ENCODE peak calls at places on chromosomes 1 and 21, in seven cellular contexts. Y is PC-9, K is breast epithelium, H is left ventricle myocardium inferior, V is gastrocnemius medialis, U is upper lobe of right lung, S is kidney. B is an unnamed sample.

GRCh38 chr1:43305926-43306687 is 5.3 kb downstream of the TIE1 start:
- DNase-seq in Y (no peak), K (no peak), H (no peak), V (no peak), U (peak; percentile 57), S (peak; percentile 22), B (no peak)

GRCh38 chr1:197496722-197497121 is 228.7 kb downstream of the CRB1 start:
- DNase-seq in Y (no peak), K (no peak), H (no peak), V (no peak), U (no peak), S (no peak), B (no peak)

GRCh38 chr1:167477962-167478361 is 40.4 kb downstream of the CD247 start:
- DNase-seq in Y (no peak), K (no peak), H (no peak), V (no peak), U (peak; percentile 31), S (no peak), B (no peak)

GRCh38 chr1:207995576-207995975 is 84.7 kb upstream of the CD34 start:
- DNase-seq in Y (peak; percentile 17), K (no peak), H (no peak), V (no peak), U (no peak), S (no peak), B (no peak)

GRCh38 chr1:226737819-226738420 is 1.2 kb downstream of the ITPKB start:
- DNase-seq in Y (no peak), K (peak; percentile 30), H (peak; percentile 47), V (peak; percentile 27), U (peak; percentile 82), S (peak; percentile 88), B (no peak)

GRCh38 chr1:64677471-64677870 is 67.4 kb upstream of the RAVER2 start:
- DNase-seq in Y (no peak), K (no peak), H (no peak), V (no peak), U (no peak), S (no peak), B (no peak)

GRCh38 chr1:6594977-6595740 is 7.5 kb downstream of the KLHL21 start:
- DNase-seq in Y (no peak), K (no peak), H (no peak), V (peak; percentile 65), U (no peak), S (no peak), B (no peak)

GRCh38 chr1:22801347-22801746 is 90.7 kb downstream of the EPHB2 start:
- DNase-seq in Y (no peak), K (no peak), H (no peak), V (no peak), U (no peak), S (no peak), B (no peak)

GRCh38 chr1:7230896-7231210 is 445.6 kb downstream of the CAMTA1 start:
- DNase-seq in Y (no peak), K (no peak), H (no peak), V (no peak), U (no peak), S (peak; percentile 56), B (no peak)

GRCh38 chr1:79198841-79199240 is 192.3 kb upstream of the ADGRL4 start:
- DNase-seq in Y (no peak), K (no peak), H (no peak), V (no peak), U (no peak), S (no peak), B (no peak)

GRCh38 chr1:89040315-89040626 is 17.6 kb upstream of the GBP3 start:
- DNase-seq in Y (no peak), K (no peak), H (no peak), V (no peak), U (no peak), S (no peak), B (no peak)

GRCh38 chr1:236603896-236604217 is 459 bp downstream of the HEATR1 start:
- DNase-seq in Y (no peak), K (no peak), H (no peak), V (no peak), U (no peak), S (no peak), B (no peak)

DNA sequence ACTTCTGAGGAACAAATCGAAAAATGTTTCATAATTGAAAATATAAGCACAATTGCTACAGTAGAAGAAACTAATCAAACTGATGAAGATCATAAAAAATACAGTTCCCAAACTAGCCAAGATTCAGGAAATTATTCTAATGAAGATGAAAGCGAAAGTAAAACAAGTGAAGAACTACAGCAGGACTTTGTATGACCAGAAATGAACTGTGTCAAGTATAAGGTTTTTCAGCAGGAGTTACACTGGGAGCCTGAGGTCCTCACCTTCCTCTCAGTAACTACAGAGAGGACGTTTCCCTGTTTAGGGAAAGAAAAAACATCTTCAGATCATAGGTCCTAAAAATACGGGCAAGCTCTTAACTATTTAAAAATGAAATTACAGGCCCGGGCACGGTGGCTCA is 30.6 kb downstream of the IFNAR1 start:
- DNase-seq in Y (no peak), K (no peak), H (no peak), V (no peak), U (no peak), S (no peak), B (no peak)
- H3K36me3 ChIP-seq in Y (no peaks in the 10 kb centered on the region), K (peaks cover 7% of the 10 kb centered on the region), H (peaks cover 66% of the 10 kb centered on the region), V (no peaks in the 10 kb centered on the region), U (peaks cover 70% of the 10 kb centered on the region), S (peaks cover 13% of the 10 kb centered on the region), B (peaks cover 17% of the 10 kb centered on the region)

GRCh38 chr1:47432071-47433036 is 5.5 kb upstream of the FOXD2 start:
- DNase-seq in Y (no peak), K (peak; percentile 66), H (peak; percentile 71), V (peak; percentile 45), U (peak; percentile 78), S (peak; percentile 87), B (peak; percentile 31)
- H3K27ac ChIP-seq in Y (no peak overlapping the region), K (no peak overlapping the region), H (no peak overlapping the region), V (no peak overlapping the region), U (no peak overlapping the region), S (no peak overlapping the region), B (no peak overlapping the region)

DNA sequence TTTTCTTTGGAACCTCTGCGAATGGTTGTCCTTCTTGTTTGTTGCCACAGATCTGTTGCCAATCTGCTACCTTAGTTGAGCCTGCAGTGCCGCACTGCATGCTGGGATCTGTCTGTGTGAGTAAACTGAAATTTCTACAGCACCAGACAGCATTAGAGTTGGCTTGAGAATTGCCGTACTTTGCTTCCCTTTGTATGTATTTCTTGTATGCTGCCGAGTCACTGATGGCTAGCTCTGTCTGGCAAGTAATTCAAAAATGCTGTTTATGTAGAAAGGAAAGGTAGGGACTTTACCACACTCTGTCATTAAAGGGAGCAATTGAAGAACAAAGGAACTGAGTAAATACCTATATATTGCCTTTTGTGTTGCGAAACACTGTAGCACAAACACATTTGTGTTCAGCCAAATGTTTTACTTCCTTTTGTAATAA is 857.4 kb downstream of the USP25 start:
- DNase-seq in Y (peak; percentile 83), K (peak; percentile 48), H (peak; percentile 53), V (peak; percentile 77), U (peak; percentile 66), S (no peak), B (no peak)
- H3K4me3 ChIP-seq in Y (peak overlapping the region; percentile 49), K (peak overlapping the region; percentile 19), H (peak overlapping the region; percentile 61), V (peak overlapping the region; percentile 27), U (peak overlapping the region; percentile 32), S (no peak overlapping the region), B (peak overlapping the region; percentile 79)

DNA sequence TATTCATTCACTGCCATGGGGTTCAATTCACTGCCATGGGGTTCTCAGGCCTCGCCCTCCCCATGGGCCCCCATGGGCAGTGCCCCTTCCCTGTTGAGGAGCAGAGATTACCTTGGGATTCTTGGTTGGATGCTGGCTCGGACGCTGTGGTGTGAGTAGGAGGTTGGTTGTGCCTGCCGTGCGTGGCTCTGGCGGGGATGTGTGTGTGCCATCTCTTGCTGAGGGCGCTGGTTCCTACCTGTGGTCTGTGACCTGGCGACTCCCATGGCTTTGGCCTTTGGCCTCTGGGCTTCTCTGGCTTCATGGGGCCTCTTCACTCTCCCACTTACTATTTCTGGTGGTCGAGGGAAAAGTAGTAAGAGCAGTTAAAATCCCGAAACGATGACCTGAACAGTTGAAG is 42.1 kb downstream of the PCNT start:
- DNase-seq in Y (no peak), K (no peak), H (no peak), V (no peak), U (no peak), S (no peak), B (no peak)
- H3K36me3 ChIP-seq in Y (no peaks in the 10 kb centered on the region), K (no peaks in the 10 kb centered on the region), H (peaks cover 55% of the 10 kb centered on the region), V (peaks cover 4% of the 10 kb centered on the region), U (peaks cover 49% of the 10 kb centered on the region), S (peaks cover 26% of the 10 kb centered on the region), B (peaks cover 40% of the 10 kb centered on the region)

GRCh38 chr1:159009287-159009686 is 420 bp upstream of the IFI16 start:
- DNase-seq in Y (no peak), K (no peak), H (no peak), V (no peak), U (no peak), S (no peak), B (no peak)

GRCh38 chr1:159008744-159009188 is 941 bp upstream of the IFI16 start:
- DNase-seq in Y (no peak), K (no peak), H (no peak), V (no peak), U (no peak), S (no peak), B (no peak)

GRCh38 chr1:159011701-159012100 is 2.0 kb downstream of the IFI16 start:
- DNase-seq in Y (no peak), K (no peak), H (no peak), V (no peak), U (no peak), S (no peak), B (no peak)

GRCh38 chr1:159010398-159010797 is 691 bp downstream of the IFI16 start:
- DNase-seq in Y (no peak), K (no peak), H (no peak), V (no peak), U (no peak), S (no peak), B (no peak)

GRCh38 chr1:159009704-159010361 is at the start of gene IFI16:
- DNase-seq in Y (no peak), K (peak; percentile 51), H (no peak), V (peak; percentile 30), U (no peak), S (no peak), B (peak; percentile 55)
- H3K27ac ChIP-seq in Y (no peak within 1 kb of the TSS), K (peak within 1 kb of the TSS; percentile 92), H (peak within 1 kb of the TSS; percentile 88), V (peak within 1 kb of the TSS; percentile 72), U (peak within 1 kb of the TSS; percentile 93), S (peak within 1 kb of the TSS; percentile 82), B (peak within 1 kb of the TSS; percentile 80)